ENCODE peak calls at places on chromosomes 11 and 22, in five cellular contexts. One of them, this sample, is unnamed.

GRCh38 chr11:47408598-47409439 is 429 bp downstream of the SLC39A13 start:
- DNase-seq in hippocampal formation: no peak
- DNase-seq in HEK293T: no peak
- DNase-seq in Daoy: peak; percentile 88
- DNase-seq in retina: peak; percentile 56
- DNase-seq in this sample: no peak

GRCh38 chr22:49281467-49282340 is 546.0 kb downstream of the BRD1 start:
- DNase-seq in hippocampal formation: no peak
- DNase-seq in HEK293T: no peak
- DNase-seq in Daoy: peak; percentile 93
- DNase-seq in retina: no peak
- DNase-seq in this sample: no peak

GRCh38 chr11:2886191-2886894 is 768 bp upstream of the CDKN1C start:
- DNase-seq in hippocampal formation: no peak
- DNase-seq in HEK293T: no peak
- DNase-seq in Daoy: peak; percentile 37
- DNase-seq in retina: peak; percentile 90
- DNase-seq in this sample: no peak

GRCh38 chr11:14537134-14537599 is 17.0 kb upstream of the PSMA1 start:
- DNase-seq in hippocampal formation: peak; percentile 49
- DNase-seq in HEK293T: peak; percentile 50
- DNase-seq in Daoy: peak; percentile 19
- DNase-seq in retina: peak; percentile 21
- DNase-seq in this sample: no peak

GRCh38 chr11:71420455-71421241 is 27.5 kb downstream of the DHCR7 start:
- DNase-seq in hippocampal formation: no peak
- DNase-seq in HEK293T: peak; percentile 67
- DNase-seq in Daoy: peak; percentile 64
- DNase-seq in retina: peak; percentile 64
- DNase-seq in this sample: peak; percentile 11

GRCh38 chr11:118194835-118195627 is 18.6 kb upstream of the SCN2B start:
- DNase-seq in hippocampal formation: peak; percentile 68
- DNase-seq in HEK293T: no peak
- DNase-seq in Daoy: peak; percentile 67
- DNase-seq in retina: no peak
- DNase-seq in this sample: peak; percentile 43

GRCh38 chr11:20208622-20209090 is 48.4 kb upstream of the DBX1 start:
- DNase-seq in hippocampal formation: no peak
- DNase-seq in HEK293T: no peak
- DNase-seq in Daoy: no peak
- DNase-seq in retina: peak; percentile 22
- DNase-seq in this sample: no peak

GRCh38 chr11:80155412-80156017 is 714.7 kb upstream of the TENM4 start:
- DNase-seq in hippocampal formation: peak; percentile 5
- DNase-seq in HEK293T: peak; percentile 12
- DNase-seq in Daoy: peak; percentile 2
- DNase-seq in retina: peak; percentile 31
- DNase-seq in this sample: no peak

GRCh38 chr22:47788461-47788860 is 1026.0 kb downstream of the TBC1D22A start:
- DNase-seq in hippocampal formation: no peak
- DNase-seq in HEK293T: no peak
- DNase-seq in Daoy: no peak
- DNase-seq in retina: no peak
- DNase-seq in this sample: no peak

This sample was measured in amygdala.